ENCODE peak calls at places on chromosomes 3 and 15, in ten cellular contexts. G, B, L, I, N, R, A, P, C and F are unnamed samples.

GRCh38 chr3:109432833-109433232 is 95.5 kb upstream of the DPPA4 start:
- DNase-seq in C (no peak), N (no peak), I (no peak), P (no peak), A (no peak), L (no peak), R (no peak), G (no peak), B (no peak), F (no peak)

GRCh38 chr3:41464401-41464800 is 265.1 kb downstream of the CTNNB1 start:
- DNase-seq in R (no peak), B (no peak), C (no peak), G (no peak), P (peak; percentile 53), L (peak; percentile 18), N (no peak), A (no peak), I (no peak), F (no peak)

GRCh38 chr3:75396316-75396802 is 267.8 kb upstream of the FRG2C start:
- DNase-seq in P (no peak), G (no peak), L (no peak), N (no peak), A (no peak), C (no peak), B (no peak), R (no peak), I (peak; percentile 16), F (no peak)

GRCh38 chr15:100438570-100438969 is 90.2 kb downstream of the CERS3 start:
- DNase-seq in G (peak; percentile 70), A (no peak), C (peak; percentile 73), B (peak; percentile 66), P (no peak), L (no peak), N (no peak), I (no peak), R (no peak), F (peak; percentile 67)

GRCh38 chr15:34716111-34716510 is 38.7 kb downstream of the GJD2 start:
- DNase-seq in I (no peak), C (no peak), P (no peak), R (no peak), B (no peak), N (no peak), G (peak; percentile 70), L (no peak), A (no peak), F (no peak)

GRCh38 chr3:27022096-27022761 is 347.0 kb downstream of the NEK10 start:
- DNase-seq in I (no peak), A (no peak), N (no peak), G (no peak), B (no peak), R (no peak), C (no peak), P (no peak), L (no peak), F (no peak)

GRCh38 chr3:32321095-32321835 is 70.4 kb upstream of the CMTM7 start:
- DNase-seq in N (no peak), C (no peak), A (no peak), P (no peak), G (no peak), I (no peak), R (no peak), L (no peak), B (no peak), F (no peak)

GRCh38 chr3:140103986-140104645 is 169.1 kb downstream of the CLSTN2 start:
- DNase-seq in L (no peak), B (no peak), N (no peak), C (no peak), A (no peak), I (no peak), P (no peak), R (no peak), G (no peak), F (no peak)

GRCh38 chr3:15007681-15008141 is 57.4 kb downstream of the MRPS25 start:
- DNase-seq in C (peak; percentile 47), A (no peak), I (no peak), B (no peak), P (peak; percentile 63), R (no peak), L (peak; percentile 29), G (no peak), N (no peak), F (no peak)

GRCh38 chr3:94544131-94544530 is 481.3 kb downstream of the NSUN3 start:
- DNase-seq in A (no peak), G (no peak), R (no peak), C (no peak), P (no peak), B (no peak), I (no peak), N (no peak), L (no peak), F (no peak)

GRCh38 chr3:178709047-178709446 is 172.8 kb downstream of the KCNMB2 start:
- DNase-seq in G (no peak), N (no peak), B (no peak), I (no peak), R (no peak), C (no peak), L (no peak), A (no peak), P (no peak), F (no peak)

GRCh38 chr15:67779160-67780111 is 45.9 kb upstream of the SKOR1 start:
- DNase-seq in A (peak; percentile 18), R (no peak), L (no peak), G (no peak), I (no peak), C (no peak), B (no peak), P (no peak), N (no peak), F (no peak)

GRCh38 chr15:47293763-47294162 is 423.5 kb upstream of the SEMA6D start:
- DNase-seq in A (no peak), N (no peak), G (peak; percentile 67), P (no peak), L (no peak), R (no peak), I (no peak), B (no peak), C (no peak), F (no peak)

GRCh38 chr3:8451696-8452095 is 49.9 kb upstream of the LMCD1 start:
- DNase-seq in R (no peak), A (no peak), B (no peak), C (no peak), I (no peak), P (peak; percentile 63), L (peak; percentile 71), N (no peak), G (no peak), F (peak; percentile 80)

GRCh38 chr3:29525254-29525881 is 244.5 kb downstream of the RBMS3 start:
- DNase-seq in G (peak; percentile 84), C (no peak), L (peak; percentile 67), B (peak; percentile 63), N (no peak), P (peak; percentile 63), I (no peak), R (no peak), A (no peak), F (no peak)

GRCh38 chr3:99843590-99844260 is 26.1 kb downstream of the CMSS1 start:
- DNase-seq in N (no peak), P (no peak), I (no peak), R (no peak), G (no peak), C (no peak), A (no peak), L (no peak), B (no peak), F (no peak)